ENCODE peak calls at places on chromosomes 5 and 9, in six cellular contexts. O is IMR-90, X is neuronal stem cell, M is mesenchymal stem cell, K is mesendoderm, N is H1. W is an unnamed sample.

GRCh38 chr5:140219068-140219971 is 44.3 kb downstream of the CYSTM1 start:
- DNase-seq in O (no peak), X (no peak), M (no peak), K (no peak), N (no peak), W (no peak)

GRCh38 chr9:35519697-35520403 is 29.9 kb downstream of the RUSC2 start:
- DNase-seq in O (no peak), X (no peak), M (no peak), K (peak), N (no peak), W (no peak)

GRCh38 chr9:98995059-98995665 is 51.5 kb downstream of the COL15A1 start:
- DNase-seq in O (no peak), X (no peak), M (no peak), K (no peak), N (no peak), W (peak)

GRCh38 chr5:66567474-66567873 is 28.7 kb upstream of the MAST4 start:
- DNase-seq in O (no peak), X (no peak), M (no peak), K (no peak), N (no peak), W (no peak)

GRCh38 chr5:92560698-92561361 is 1020.2 kb downstream of the NR2F1-AS1 start:
- DNase-seq in O (peak), X (no peak), M (peak), K (peak), N (no peak), W (no peak)

GRCh38 chr9:98314381-98315066 is 59.1 kb upstream of the TBC1D2 start:
- DNase-seq in O (peak), X (no peak), M (peak), K (peak), N (no peak), W (no peak)

GRCh38 chr5:149203896-149204544 is 62.7 kb downstream of the ABLIM3 start:
- DNase-seq in O (peak), X (no peak), M (peak), K (no peak), N (no peak), W (no peak)

GRCh38 chr5:157665467-157666085 is 5.8 kb upstream of the C5orf52 start:
- DNase-seq in O (peak), X (no peak), M (peak), K (no peak), N (no peak), W (no peak)

GRCh38 chr5:89904442-89904841 is 505.1 kb downstream of the CETN3 start:
- DNase-seq in O (no peak), X (no peak), M (no peak), K (no peak), N (no peak), W (no peak)

GRCh38 chr5:61674403-61674802 is 342.3 kb downstream of the ZSWIM6 start:
- DNase-seq in O (no peak), X (no peak), M (no peak), K (no peak), N (no peak), W (no peak)

GRCh38 chr5:106959447-106959846 is 711.3 kb downstream of the EFNA5 start:
- DNase-seq in O (no peak), X (no peak), M (no peak), K (no peak), N (no peak), W (no peak)

GRCh38 chr9:133587051-133587450 is 22.1 kb downstream of the FAM163B start:
- DNase-seq in O (no peak), X (no peak), M (no peak), K (no peak), N (no peak), W (no peak)

GRCh38 chr5:72618699-72619098 is 111.5 kb upstream of the ZNF366 start:
- DNase-seq in O (peak), X (no peak), M (no peak), K (no peak), N (no peak), W (no peak)

GRCh38 chr9:23663536-23663935 is 162.5 kb downstream of the ELAVL2 start:
- DNase-seq in O (no peak), X (no peak), M (no peak), K (no peak), N (no peak), W (no peak)

GRCh38 chr9:65426231-65426630 is 141.2 kb upstream of the FOXD4L5 start:
- DNase-seq in O (no peak), X (no peak), M (no peak), K (no peak), N (no peak), W (no peak)

GRCh38 chr5:170289749-170290148 is 7.8 kb downstream of the LCP2 start:
- DNase-seq in O (no peak), X (no peak), M (no peak), K (no peak), N (no peak), W (no peak)

GRCh38 chr5:141208478-141208877 is at the start of gene PCDHB12:
- DNase-seq in O (peak), X (no peak), M (no peak), K (peak), N (no peak), W (peak)

GRCh38 chr9:70602364-70603019 is 188.0 kb upstream of the KLF9 start:
- DNase-seq in O (peak), X (peak), M (peak), K (peak), N (peak), W (peak)

GRCh38 chr5:20335978-20336377 is 348.0 kb upstream of the CDH18 start:
- DNase-seq in O (no peak), X (no peak), M (no peak), K (peak), N (no peak), W (no peak)

GRCh38 chr5:13189532-13189931 is 755.0 kb downstream of the DNAH5 start:
- DNase-seq in O (no peak), X (no peak), M (no peak), K (no peak), N (no peak), W (no peak)

GRCh38 chr5:171080151-171080938 is 218.5 kb downstream of the RANBP17 start:
- DNase-seq in O (no peak), X (no peak), M (no peak), K (no peak), N (no peak), W (no peak)

GRCh38 chr9:101119206-101119819 is 90.8 kb downstream of the PLPPR1 start:
- DNase-seq in O (no peak), X (peak), M (no peak), K (peak), N (peak), W (peak)

GRCh38 chr5:159734366-159734765 is 181.9 kb upstream of the ADRA1B start:
- DNase-seq in O (no peak), X (no peak), M (no peak), K (no peak), N (no peak), W (no peak)

GRCh38 chr5:145991044-145991575 is 54.7 kb downstream of the SH3RF2 start:
- DNase-seq in O (peak), X (no peak), M (no peak), K (no peak), N (no peak), W (no peak)

GRCh38 chr5:146000072-146000471 is 63.7 kb downstream of the SH3RF2 start:
- DNase-seq in O (no peak), X (no peak), M (no peak), K (no peak), N (no peak), W (no peak)

GRCh38 chr5:145999208-145999607 is 62.8 kb downstream of the SH3RF2 start:
- DNase-seq in O (no peak), X (no peak), M (no peak), K (no peak), N (no peak), W (no peak)

GRCh38 chr5:146001544-146002185 is 65.3 kb downstream of the SH3RF2 start:
- DNase-seq in O (no peak), X (no peak), M (no peak), K (no peak), N (no peak), W (no peak)

DNA sequence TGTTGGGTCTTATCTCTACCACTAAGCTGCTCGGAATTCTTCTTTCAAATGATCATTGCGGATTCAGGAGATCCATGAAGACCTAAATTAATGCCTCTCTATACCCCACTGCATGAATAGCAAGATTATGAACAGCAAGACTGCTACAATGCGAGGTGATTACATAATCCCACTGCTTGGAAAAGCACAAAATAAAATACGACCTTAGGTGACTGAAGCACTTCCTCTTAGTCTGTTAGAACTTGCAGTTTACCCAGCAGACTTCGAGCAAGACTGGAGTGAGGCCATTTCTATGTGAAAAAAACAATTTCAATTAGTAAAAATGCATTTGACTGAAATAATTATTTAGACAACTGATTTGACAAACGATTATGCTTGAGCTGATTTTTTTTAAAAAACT is 59.8 kb downstream of the SH3RF2 start:
- DNase-seq in O (no peak), X (no peak), M (no peak), K (peak), N (no peak), W (no peak)
- H2BK15ac ChIP-seq in O (no peak), X (no peak), M (no peak), K (no peak), N (no peak), W (no peak)

GRCh38 chr5:36878421-36879088 is 2.0 kb downstream of the NIPBL start:
- DNase-seq in O (peak), X (peak), M (peak), K (peak), N (no peak), W (peak)

GRCh38 chr5:36879274-36880033 is 2.9 kb downstream of the NIPBL start:
- DNase-seq in O (no peak), X (no peak), M (no peak), K (no peak), N (no peak), W (no peak)

GRCh38 chr5:36876389-36876964 is at the start of gene NIPBL:
- DNase-seq in O (peak), X (peak), M (peak), K (peak), N (peak), W (peak)

GRCh38 chr5:36876965-36877666 is 547 bp downstream of the NIPBL start:
- DNase-seq in O (peak), X (peak), M (peak), K (peak), N (peak), W (peak)

GRCh38 chr5:36877667-36878420 is 1.3 kb downstream of the NIPBL start:
- DNase-seq in O (peak), X (no peak), M (peak), K (peak), N (no peak), W (no peak)
- H2BK5ac ChIP-seq in O (peak), X (no peak), M (peak), K (no peak), N (no peak), W (no peak)

GRCh38 chr9:20271723-20272122 is 350.6 kb downstream of the MLLT3 start:
- DNase-seq in O (no peak), X (no peak), M (no peak), K (no peak), N (no peak), W (no peak)
- H2BK15ac ChIP-seq in O (no peak), X (no peak), M (no peak), K (no peak), N (no peak), W (no peak)

DNA sequence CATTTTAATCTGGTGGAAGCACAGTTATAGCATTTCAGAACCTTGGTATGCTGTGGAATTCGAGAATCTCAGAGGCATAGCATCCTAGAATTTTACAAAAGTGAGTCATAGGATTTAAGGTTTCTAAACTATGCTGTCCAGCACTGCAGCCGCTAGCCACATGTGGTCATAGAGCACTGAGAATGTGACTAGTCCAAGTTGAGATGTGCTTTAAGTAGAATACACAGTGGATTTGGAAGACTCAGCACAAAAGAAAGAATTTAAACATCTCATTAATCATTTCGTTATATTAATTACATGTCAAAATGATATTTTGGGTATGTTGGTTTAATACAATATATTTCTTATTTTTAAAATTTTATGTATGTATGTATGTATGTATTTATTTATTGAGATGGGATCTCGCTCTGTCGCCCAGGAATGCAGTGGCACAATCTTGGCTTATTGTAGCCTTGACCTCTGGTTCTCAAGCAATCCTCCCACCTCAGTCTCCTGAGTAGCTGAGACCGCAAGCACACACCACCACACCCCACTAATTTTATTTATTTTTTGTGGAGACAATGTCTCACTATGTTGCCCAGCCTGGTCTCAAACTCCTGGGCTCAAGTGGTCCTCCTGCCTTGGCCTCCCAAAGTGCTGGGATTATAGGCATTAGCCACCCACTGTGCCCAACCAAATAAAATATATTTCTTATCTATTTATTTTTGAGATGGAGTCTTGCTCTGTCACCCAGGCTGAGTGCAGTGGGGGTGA is 20.4 kb upstream of the RPS14 start:
- DNase-seq in O (peak), X (no peak), M (peak), K (peak), N (no peak), W (no peak)
- H2BK5ac ChIP-seq in O (peak), X (no peak), M (peak), K (no peak), N (no peak), W (no peak)

GRCh38 chr5:6455571-6456200 is 7.0 kb downstream of the UBE2QL1 start:
- DNase-seq in O (no peak), X (no peak), M (no peak), K (no peak), N (no peak), W (no peak)
- H2BK15ac ChIP-seq in O (no peak), X (no peak), M (no peak), K (no peak), N (no peak), W (no peak)

GRCh38 chr9:92725266-92725545 is 39.4 kb downstream of the BICD2 start:
- DNase-seq in O (no peak), X (no peak), M (no peak), K (no peak), N (no peak), W (peak)

GRCh38 chr9:92726971-92727715 is 37.5 kb downstream of the BICD2 start:
- DNase-seq in O (peak), X (no peak), M (peak), K (peak), N (peak), W (no peak)

GRCh38 chr9:92725726-92726125 is 38.9 kb downstream of the BICD2 start:
- DNase-seq in O (no peak), X (no peak), M (no peak), K (no peak), N (peak), W (no peak)

GRCh38 chr9:92724528-92725265 is 39.9 kb downstream of the BICD2 start:
- DNase-seq in O (no peak), X (no peak), M (no peak), K (no peak), N (peak), W (peak)

GRCh38 chr9:92726348-92726747 is 38.3 kb downstream of the BICD2 start:
- DNase-seq in O (no peak), X (no peak), M (no peak), K (no peak), N (peak), W (no peak)
- H2BK5ac ChIP-seq in O (no peak), X (no peak), M (no peak), K (no peak), N (no peak), W (no peak)